ENCODE peak calls at places on chromosomes 1 and 21, in four cellular contexts. N is cardiac muscle cell, U is NT2/D1, R is neuronal stem cell. C is an unnamed sample. For H3K4me1 and H3K36me3, the result is how much of the 10 kb centered on the place peaks cover.

GRCh38 chr1:42908046-42908445 is 50.6 kb downstream of the SLC2A1 start:
- DNase-seq in N (no peak), R (no peak), U (no peak), C (no peak)

GRCh38 chr1:229355661-229356060 is 12.8 kb upstream of the CCSAP start:
- DNase-seq in U (no peak), N (no peak), R (no peak), C (no peak)

GRCh38 chr1:83692524-83693336 is 306.2 kb downstream of the TTLL7 start:
- DNase-seq in U (peak), N (peak), R (peak), C (no peak)

GRCh38 chr1:240295811-240296210 is 204.1 kb downstream of the FMN2 start:
- DNase-seq in U (no peak), R (no peak), N (no peak), C (no peak)

GRCh38 chr1:47659141-47659540 is 221.3 kb downstream of the FOXD2 start:
- DNase-seq in N (no peak), R (peak), U (no peak), C (no peak)

GRCh38 chr1:119647734-119648619 is at the start of gene ZNF697:
- DNase-seq in R (peak), N (peak), U (peak), C (peak)

GRCh38 chr1:66244429-66244828 is 289.5 kb upstream of the SGIP1 start:
- DNase-seq in N (no peak), U (no peak), R (no peak), C (no peak)

GRCh38 chr21:42513985-42514882 is 582 bp downstream of the SLC37A1 start:
- DNase-seq in U (peak), N (peak), R (no peak), C (peak)

GRCh38 chr1:107794571-107794970 is 170.4 kb downstream of the VAV3 start:
- DNase-seq in N (no peak), U (no peak), R (no peak), C (no peak)

GRCh38 chr1:110829955-110830553 is 42.9 kb upstream of the CD53 start:
- DNase-seq in R (peak), N (peak), U (peak), C (no peak)

GRCh38 chr1:228003461-228004330 is 3.1 kb upstream of the WNT3A start:
- DNase-seq in R (no peak), N (no peak), U (no peak), C (peak)

GRCh38 chr1:32743380-32744062 is 41.0 kb upstream of the SYNC start:
- DNase-seq in N (no peak), R (no peak), U (no peak), C (no peak)

GRCh38 chr1:64162151-64162550 is 41.3 kb upstream of the UBE2U start:
- DNase-seq in R (peak), N (no peak), U (no peak), C (no peak)

GRCh38 chr21:16075594-16076282 is 346.0 kb downstream of the USP25 start:
- DNase-seq in R (no peak), N (no peak), U (no peak), C (no peak)

GRCh38 chr1:32239335-32239734 is 7.7 kb upstream of the FAM167B start:
- DNase-seq in N (no peak), U (no peak), R (no peak), C (no peak)

GRCh38 chr1:207863893-207864535 is 46.9 kb downstream of the CD34 start:
- DNase-seq in R (no peak), U (no peak), N (no peak), C (no peak)

GRCh38 chr1:207251066-207251465 is 70.4 kb upstream of the CD55 start:
- DNase-seq in R (no peak), U (no peak), N (no peak), C (no peak)

GRCh38 chr1:99659755-99660210 is 13.9 kb downstream of the PALMD start:
- DNase-seq in N (no peak), R (no peak), U (no peak), C (peak)

GRCh38 chr1:52399629-52400028 is 4.6 kb downstream of the ORC1 start:
- DNase-seq in R (no peak), N (no peak), U (no peak), C (no peak)

GRCh38 chr1:94919241-94920030 is 7.5 kb downstream of the CNN3 start:
- DNase-seq in R (no peak), U (no peak), N (no peak), C (no peak)

GRCh38 chr1:869499-870244 is 54.1 kb upstream of the SAMD11 start:
- DNase-seq in U (peak), N (peak), R (peak), C (peak)

GRCh38 chr1:21665711-21666571 is 3.2 kb downstream of the RAP1GAP start:
- DNase-seq in U (no peak), R (no peak), N (no peak), C (no peak)

GRCh38 chr1:84632142-84632541 is 57.9 kb upstream of the CTBS start:
- DNase-seq in N (no peak), R (no peak), U (no peak), C (no peak)

GRCh38 chr1:154423303-154423987 is 18.3 kb downstream of the IL6R start:
- DNase-seq in U (no peak), N (no peak), R (no peak), C (no peak)
- H3K4me1 ChIP-seq in U (under half), N (under half), R (under half), C (under half)

DNA sequence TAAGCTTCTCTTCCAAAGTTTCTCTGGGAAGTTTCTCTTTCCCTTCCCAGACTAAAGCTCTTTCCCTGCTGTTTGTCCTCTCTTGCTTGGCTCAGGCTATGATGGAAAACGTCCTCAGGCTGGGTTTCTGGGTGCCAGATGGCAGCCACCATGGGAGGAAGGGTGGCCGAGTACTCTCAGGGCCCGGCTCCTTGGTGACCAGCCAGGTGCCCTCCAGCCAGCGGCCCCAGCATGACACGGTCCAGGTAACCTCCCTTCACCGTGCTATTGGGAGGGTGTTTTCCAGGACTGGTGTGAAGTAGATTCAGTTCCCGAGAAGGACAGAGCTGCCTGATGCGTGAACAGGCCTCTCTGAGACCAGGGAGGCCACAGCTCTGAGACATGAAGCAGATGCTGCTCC is 60.3 kb downstream of the KIF26B start:
- DNase-seq in R (no peak), U (no peak), N (no peak), C (peak)
- H3K4me3 ChIP-seq in R (no peak), U (no peak), N (no peak), C (no peak)

GRCh38 chr21:40719615-40720014 is 127.3 kb downstream of the DSCAM start:
- DNase-seq in N (no peak), R (no peak), U (no peak), C (no peak)
- H3K36me3 ChIP-seq in N (under half), R (under half), U (under half), C (under half)

GRCh38 chr1:201917362-201918033 is 28.8 kb downstream of the SHISA4 start:
- DNase-seq in U (no peak), N (no peak), R (no peak), C (no peak)
- H3K4me1 ChIP-seq in U (under half), N (under half), R (under half), C (under half)

DNA sequence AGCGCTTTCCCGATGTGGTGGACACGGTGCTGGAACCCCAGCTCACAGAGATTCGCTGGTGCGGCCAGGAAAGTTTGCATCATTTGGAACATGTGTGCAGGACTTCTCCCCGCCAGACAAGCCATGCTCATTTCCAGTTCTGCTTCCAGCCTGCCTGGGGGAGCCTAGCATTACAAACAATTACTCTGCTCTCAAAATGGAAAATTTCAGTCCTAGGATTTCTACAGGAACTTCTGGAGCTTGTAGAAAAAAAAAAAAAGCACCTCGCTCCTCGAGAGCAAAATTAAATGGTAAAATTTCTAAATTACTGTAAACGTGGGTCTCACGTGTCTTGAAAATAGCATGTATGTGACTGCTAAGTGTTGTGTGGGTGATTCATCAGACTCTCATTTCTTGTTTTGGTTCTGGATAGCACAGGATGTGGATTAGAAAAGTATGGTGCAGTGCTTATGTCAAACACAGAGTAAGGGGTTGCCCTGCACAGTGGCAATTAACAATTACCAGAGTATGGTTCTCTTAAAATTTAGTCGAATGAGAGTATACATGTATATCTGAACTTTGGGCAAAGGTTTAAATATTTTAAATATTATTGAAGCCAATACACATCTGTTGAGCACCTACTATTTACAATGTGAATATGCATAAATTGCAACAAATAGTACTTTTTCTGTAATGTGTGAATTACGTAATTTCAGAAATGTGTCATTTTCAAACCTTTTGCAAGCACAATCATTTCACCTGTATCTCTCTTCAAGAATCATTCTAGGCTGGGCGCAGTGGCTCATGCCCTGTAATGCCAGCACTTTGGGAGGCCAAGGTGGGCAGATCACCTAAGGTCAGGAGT is 61.8 kb upstream of the PTGFRN start:
- DNase-seq in N (no peak), U (no peak), R (no peak), C (no peak)
- H3K4me3 ChIP-seq in N (no peak), U (no peak), R (no peak), C (no peak)

GRCh38 chr1:19410393-19410792 is 74.9 kb downstream of the CAPZB start:
- DNase-seq in R (no peak), N (no peak), U (no peak), C (no peak)

GRCh38 chr1:19411612-19412011 is 73.7 kb downstream of the CAPZB start:
- DNase-seq in N (no peak), U (no peak), R (no peak), C (no peak)

GRCh38 chr1:19414490-19414889 is 70.8 kb downstream of the CAPZB start:
- DNase-seq in R (no peak), U (no peak), N (no peak), C (no peak)

GRCh38 chr1:19413999-19414398 is 71.3 kb downstream of the CAPZB start:
- DNase-seq in R (no peak), U (no peak), N (no peak), C (no peak)

DNA sequence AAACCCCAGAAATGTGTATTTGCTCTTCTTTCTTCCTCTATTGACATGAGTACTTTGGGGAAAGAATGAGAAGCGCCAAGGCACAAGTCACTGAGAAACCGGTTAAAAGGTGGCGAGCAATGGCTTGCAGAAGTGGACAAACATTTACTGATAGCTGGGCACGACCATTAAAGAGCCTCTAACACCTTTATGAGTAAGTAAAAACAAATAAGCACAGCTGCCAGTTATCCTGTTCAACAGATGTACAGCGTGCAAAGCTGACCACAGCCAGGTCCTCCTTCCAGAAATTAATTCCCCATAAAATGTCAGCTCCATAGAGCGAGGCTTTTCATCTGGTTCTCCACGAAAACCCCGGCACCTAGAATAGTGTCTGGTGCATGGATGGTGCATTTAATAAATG is 72.7 kb downstream of the CAPZB start:
- DNase-seq in U (no peak), R (no peak), N (no peak), C (no peak)
- H3K36me3 ChIP-seq in U (half or more), R (under half), N (under half), C (under half)

GRCh38 chr1:161017756-161018630 is 3.0 kb downstream of the F11R start:
- DNase-seq in R (no peak), U (no peak), N (no peak), C (no peak)
- H3K4me1 ChIP-seq in R (under half), U (under half), N (under half), C (under half)

GRCh38 chr1:114511048-114511785 is at the start of gene TRIM33:
- DNase-seq in R (peak), U (peak), N (peak), C (peak)

GRCh38 chr1:114509596-114510234 is 1.3 kb downstream of the TRIM33 start:
- DNase-seq in U (no peak), N (no peak), R (no peak), C (no peak)

GRCh38 chr1:114510235-114511047 is 562 bp downstream of the TRIM33 start:
- DNase-seq in U (no peak), R (peak), N (peak), C (peak)

GRCh38 chr1:114508386-114508898 is 2.6 kb downstream of the TRIM33 start:
- DNase-seq in U (no peak), N (no peak), R (no peak), C (no peak)

DNA sequence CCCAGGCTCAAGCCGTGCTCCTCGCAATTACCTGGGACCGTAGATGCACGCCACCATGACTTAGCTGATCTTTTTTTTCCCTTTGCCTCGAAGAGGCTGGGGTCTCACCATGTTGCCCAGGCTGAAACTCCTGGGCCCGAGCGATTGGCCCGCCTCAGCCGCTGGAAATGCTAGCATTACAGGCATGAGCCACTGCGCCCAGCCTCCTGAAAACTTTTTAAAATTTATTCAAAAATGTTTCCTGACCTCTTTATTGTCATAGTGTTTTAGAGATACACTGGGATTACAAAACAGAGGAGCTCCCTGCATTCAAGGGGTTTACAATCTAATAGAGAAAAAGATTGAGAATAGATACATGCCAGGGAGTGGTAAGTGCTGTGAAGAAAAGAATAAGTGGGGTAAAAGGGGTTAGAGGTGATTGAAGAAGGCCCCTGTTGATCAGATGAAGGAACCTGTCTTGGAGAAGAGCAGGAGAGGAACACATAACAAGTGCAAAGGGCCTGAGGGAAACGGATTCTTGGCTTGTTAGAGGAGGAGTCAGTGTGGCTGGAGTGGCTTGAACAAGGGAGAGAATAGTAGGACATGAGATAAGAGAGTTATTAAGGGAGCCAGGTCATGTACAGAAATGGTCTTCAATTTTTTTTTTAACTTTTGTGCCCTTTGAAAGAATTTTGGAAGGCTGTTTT is 1.7 kb upstream of the TRIM33 start:
- DNase-seq in N (no peak), U (no peak), R (no peak), C (no peak)
- H3K4me3 ChIP-seq in N (no peak), U (peak), R (peak), C (no peak)

DNA sequence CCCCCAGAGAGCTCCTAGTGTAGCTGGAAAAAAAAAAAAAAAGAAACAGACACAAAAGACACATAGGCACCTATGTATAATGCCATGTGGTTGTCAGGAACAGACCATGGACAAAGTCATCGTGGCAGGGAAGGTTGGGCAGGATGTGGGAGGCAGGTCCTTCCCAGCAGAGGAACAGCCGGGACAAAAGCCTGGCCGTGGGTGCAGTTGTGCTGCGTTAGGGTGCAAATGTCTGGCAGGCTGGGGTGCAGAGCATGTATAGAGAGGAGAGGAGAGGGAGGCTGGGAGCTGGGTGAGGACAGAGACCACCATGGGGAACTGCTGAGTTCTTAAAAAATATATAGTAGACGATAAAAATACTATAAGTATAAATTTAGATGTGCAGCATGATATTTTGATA is 125.7 kb upstream of the C1orf174 start:
- DNase-seq in U (no peak), R (no peak), N (no peak), C (no peak)
- H3K36me3 ChIP-seq in U (under half), R (under half), N (under half), C (under half)